ENCODE peak calls at places on chromosomes 12 and 14, in nine cellular contexts. One of them, this sample, is unnamed.

GRCh38 chr14:50853891-50854290 is 18.0 kb upstream of the ABHD12B start:
- DNase-seq in WTC11: no peak
- DNase-seq in IMR-90: no peak
- DNase-seq in endothelial cell: no peak
- DNase-seq in CD14-positive monocyte: no peak
- DNase-seq in cardiac muscle cell: no peak
- DNase-seq in B cell: no peak
- DNase-seq in astrocyte of the cerebellum: no peak
- DNase-seq in tibial nerve: no peak
- DNase-seq in this sample: no peak

GRCh38 chr12:27592548-27592947 is 68.5 kb downstream of the PPFIBP1 start:
- DNase-seq in B cell: no peak
- DNase-seq in CD14-positive monocyte: no peak
- DNase-seq in WTC11: no peak
- DNase-seq in IMR-90: peak
- DNase-seq in tibial nerve: no peak
- DNase-seq in cardiac muscle cell: peak
- DNase-seq in endothelial cell: no peak
- DNase-seq in astrocyte of the cerebellum: peak
- DNase-seq in this sample: peak

GRCh38 chr12:109134186-109134917 is 18.0 kb downstream of the ACACB start:
- DNase-seq in endothelial cell: peak
- DNase-seq in astrocyte of the cerebellum: no peak
- DNase-seq in cardiac muscle cell: peak
- DNase-seq in IMR-90: no peak
- DNase-seq in WTC11: peak
- DNase-seq in B cell: no peak
- DNase-seq in tibial nerve: no peak
- DNase-seq in CD14-positive monocyte: no peak
- DNase-seq in this sample: peak

GRCh38 chr12:68319988-68320623 is 12.1 kb downstream of the MDM1 start:
- DNase-seq in astrocyte of the cerebellum: no peak
- DNase-seq in endothelial cell: no peak
- DNase-seq in B cell: no peak
- DNase-seq in IMR-90: peak
- DNase-seq in tibial nerve: no peak
- DNase-seq in cardiac muscle cell: peak
- DNase-seq in CD14-positive monocyte: no peak
- DNase-seq in WTC11: no peak
- DNase-seq in this sample: peak

GRCh38 chr14:101254805-101255764 is 306.2 kb upstream of the DIO3 start:
- DNase-seq in tibial nerve: no peak
- DNase-seq in endothelial cell: no peak
- DNase-seq in astrocyte of the cerebellum: no peak
- DNase-seq in IMR-90: no peak
- DNase-seq in CD14-positive monocyte: no peak
- DNase-seq in WTC11: no peak
- DNase-seq in B cell: no peak
- DNase-seq in cardiac muscle cell: peak
- DNase-seq in this sample: peak

GRCh38 chr14:94014375-94014774 is 11.8 kb upstream of the OTUB2 start:
- DNase-seq in WTC11: no peak
- DNase-seq in tibial nerve: no peak
- DNase-seq in cardiac muscle cell: no peak
- DNase-seq in endothelial cell: no peak
- DNase-seq in B cell: no peak
- DNase-seq in astrocyte of the cerebellum: no peak
- DNase-seq in IMR-90: no peak
- DNase-seq in CD14-positive monocyte: no peak
- DNase-seq in this sample: no peak

GRCh38 chr12:57296291-57296690 is 45.3 kb upstream of the STAC3 start:
- DNase-seq in tibial nerve: no peak
- DNase-seq in astrocyte of the cerebellum: no peak
- DNase-seq in WTC11: no peak
- DNase-seq in CD14-positive monocyte: no peak
- DNase-seq in endothelial cell: no peak
- DNase-seq in IMR-90: no peak
- DNase-seq in B cell: no peak
- DNase-seq in cardiac muscle cell: no peak
- DNase-seq in this sample: no peak

GRCh38 chr14:24037658-24038037 is 14.2 kb upstream of the CARMIL3 start:
- DNase-seq in CD14-positive monocyte: peak
- DNase-seq in astrocyte of the cerebellum: no peak
- DNase-seq in tibial nerve: no peak
- DNase-seq in B cell: no peak
- DNase-seq in WTC11: no peak
- DNase-seq in endothelial cell: no peak
- DNase-seq in cardiac muscle cell: no peak
- DNase-seq in IMR-90: no peak
- DNase-seq in this sample: no peak

GRCh38 chr14:34895277-34895676 is 20.1 kb upstream of the BAZ1A start:
- DNase-seq in IMR-90: no peak
- DNase-seq in B cell: no peak
- DNase-seq in tibial nerve: no peak
- DNase-seq in CD14-positive monocyte: no peak
- DNase-seq in WTC11: no peak
- DNase-seq in endothelial cell: no peak
- DNase-seq in astrocyte of the cerebellum: no peak
- DNase-seq in cardiac muscle cell: no peak
- DNase-seq in this sample: no peak

GRCh38 chr14:74240794-74241610 is 1.8 kb downstream of the VSX2 start:
- DNase-seq in IMR-90: no peak
- DNase-seq in cardiac muscle cell: no peak
- DNase-seq in astrocyte of the cerebellum: no peak
- DNase-seq in WTC11: peak
- DNase-seq in B cell: peak
- DNase-seq in endothelial cell: peak
- DNase-seq in tibial nerve: no peak
- DNase-seq in CD14-positive monocyte: no peak
- DNase-seq in this sample: peak

DNA sequence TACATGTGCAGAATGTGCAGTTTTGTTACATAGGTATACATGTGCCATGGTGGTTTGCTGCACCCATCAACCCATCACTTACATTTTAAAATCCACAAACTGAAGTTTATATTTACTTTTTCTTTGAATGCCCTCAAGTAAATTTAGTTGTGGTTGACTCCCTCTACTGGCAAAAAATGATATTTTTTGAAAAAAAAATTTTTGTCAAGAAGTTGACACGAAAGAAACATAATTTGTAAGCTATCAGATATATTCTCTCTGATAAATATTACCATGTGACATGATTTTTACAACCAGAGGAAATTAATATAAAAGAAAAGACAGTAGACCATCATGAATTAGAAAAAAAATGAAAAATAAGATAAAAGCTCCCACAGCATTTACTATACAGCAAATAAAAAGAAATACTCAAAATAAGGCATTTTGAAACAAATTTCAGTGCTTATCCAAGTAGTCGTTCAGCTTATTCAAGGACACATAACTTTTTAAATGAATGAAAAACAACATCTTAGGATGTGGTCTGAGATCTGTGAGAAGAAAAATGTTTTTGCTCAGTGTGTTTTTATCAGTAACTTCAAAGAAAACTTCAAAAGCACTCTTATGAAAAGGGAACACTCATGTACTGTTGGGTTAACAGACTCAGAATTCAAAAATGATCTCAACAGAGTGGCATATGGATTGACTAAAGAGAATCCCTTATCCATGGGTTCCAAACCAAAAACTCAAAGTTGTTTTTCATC is 30.0 kb upstream of the GRIP1 start:
- DNase-seq in B cell: no peak
- DNase-seq in CD14-positive monocyte: no peak
- DNase-seq in tibial nerve: no peak
- DNase-seq in cardiac muscle cell: peak
- DNase-seq in endothelial cell: no peak
- DNase-seq in IMR-90: peak
- DNase-seq in WTC11: no peak
- DNase-seq in astrocyte of the cerebellum: no peak
- DNase-seq in this sample: peak
- TF ChIP-seq CTCF in B cell: peak
- TF ChIP-seq CTCF in CD14-positive monocyte: peak
- TF ChIP-seq CTCF in tibial nerve: peak
- TF ChIP-seq CTCF in cardiac muscle cell: peak
- TF ChIP-seq CTCF in endothelial cell: peak
- TF ChIP-seq CTCF in IMR-90: peak
- TF ChIP-seq CTCF in WTC11: no peak
- TF ChIP-seq CTCF in astrocyte of the cerebellum: peak
- TF ChIP-seq CTCF in this sample: peak

GRCh38 chr14:105400016-105400415 is 1.7 kb downstream of the TEX22 start:
- DNase-seq in CD14-positive monocyte: no peak
- DNase-seq in B cell: no peak
- DNase-seq in IMR-90: no peak
- DNase-seq in tibial nerve: no peak
- DNase-seq in cardiac muscle cell: no peak
- DNase-seq in astrocyte of the cerebellum: no peak
- DNase-seq in WTC11: no peak
- DNase-seq in endothelial cell: no peak
- DNase-seq in this sample: no peak

GRCh38 chr14:105399441-105399775 is 1.1 kb downstream of the TEX22 start:
- DNase-seq in IMR-90: no peak
- DNase-seq in astrocyte of the cerebellum: no peak
- DNase-seq in tibial nerve: no peak
- DNase-seq in endothelial cell: no peak
- DNase-seq in B cell: no peak
- DNase-seq in cardiac muscle cell: no peak
- DNase-seq in WTC11: no peak
- DNase-seq in CD14-positive monocyte: no peak
- DNase-seq in this sample: no peak

GRCh38 chr14:105397350-105397931 is 897 bp upstream of the TEX22 start:
- DNase-seq in IMR-90: no peak
- DNase-seq in endothelial cell: no peak
- DNase-seq in CD14-positive monocyte: no peak
- DNase-seq in tibial nerve: no peak
- DNase-seq in astrocyte of the cerebellum: no peak
- DNase-seq in B cell: no peak
- DNase-seq in WTC11: no peak
- DNase-seq in cardiac muscle cell: no peak
- DNase-seq in this sample: no peak

GRCh38 chr14:105398726-105399440 is 545 bp downstream of the TEX22 start:
- DNase-seq in astrocyte of the cerebellum: no peak
- DNase-seq in tibial nerve: no peak
- DNase-seq in WTC11: no peak
- DNase-seq in B cell: no peak
- DNase-seq in endothelial cell: peak
- DNase-seq in CD14-positive monocyte: no peak
- DNase-seq in cardiac muscle cell: no peak
- DNase-seq in IMR-90: peak
- DNase-seq in this sample: no peak

DNA sequence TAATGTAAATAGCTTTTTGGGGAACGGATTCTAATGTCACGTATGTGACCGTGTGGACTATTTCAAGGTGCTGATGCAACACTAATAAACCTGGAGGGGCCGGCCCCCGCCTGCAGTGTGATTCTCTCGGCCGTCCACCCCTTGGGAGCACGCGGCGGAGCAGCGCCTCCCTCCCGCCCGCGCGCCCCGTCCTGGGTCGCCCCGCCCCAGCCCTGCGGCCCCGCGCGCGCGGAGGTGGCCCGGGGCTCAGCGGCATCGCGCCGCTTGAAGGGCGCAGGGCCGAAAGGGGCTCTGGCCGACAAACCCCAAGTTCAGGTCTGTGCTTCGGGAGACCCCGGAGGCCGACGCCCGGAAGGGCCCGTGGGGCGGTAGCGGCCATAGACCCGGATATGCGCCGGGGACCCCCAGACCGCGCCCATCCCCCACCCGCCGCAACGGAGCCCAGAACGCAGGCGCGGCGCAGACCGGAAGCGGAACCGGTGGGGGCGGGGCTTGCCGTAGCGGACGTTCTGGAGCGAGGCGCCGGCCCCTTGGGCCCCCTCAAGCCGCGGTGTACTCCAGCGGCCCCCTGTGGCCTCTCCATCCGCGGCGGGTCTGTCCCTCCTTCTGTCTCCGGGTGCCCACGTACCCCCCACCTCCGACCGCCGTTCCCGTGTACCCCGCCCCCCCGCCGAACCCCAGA is at the start of gene TEX22:
- DNase-seq in tibial nerve: peak
- DNase-seq in WTC11: peak
- DNase-seq in IMR-90: peak
- DNase-seq in endothelial cell: peak
- DNase-seq in B cell: peak
- DNase-seq in CD14-positive monocyte: peak
- DNase-seq in astrocyte of the cerebellum: peak
- DNase-seq in cardiac muscle cell: peak
- DNase-seq in this sample: peak
- TF ChIP-seq CTCF in tibial nerve: no peak
- TF ChIP-seq CTCF in WTC11: no peak
- TF ChIP-seq CTCF in IMR-90: peak
- TF ChIP-seq CTCF in endothelial cell: no peak
- TF ChIP-seq CTCF in B cell: peak
- TF ChIP-seq CTCF in CD14-positive monocyte: peak
- TF ChIP-seq CTCF in astrocyte of the cerebellum: no peak
- TF ChIP-seq CTCF in cardiac muscle cell: peak
- TF ChIP-seq CTCF in this sample: no peak

GRCh38 chr14:20530771-20531571 is 25.6 kb downstream of the RNASE10 start:
- DNase-seq in tibial nerve: peak
- DNase-seq in cardiac muscle cell: peak
- DNase-seq in B cell: peak
- DNase-seq in IMR-90: peak
- DNase-seq in WTC11: peak
- DNase-seq in CD14-positive monocyte: no peak
- DNase-seq in astrocyte of the cerebellum: peak
- DNase-seq in endothelial cell: peak
- DNase-seq in this sample: peak
- TF ChIP-seq CTCF in tibial nerve: peak
- TF ChIP-seq CTCF in cardiac muscle cell: peak
- TF ChIP-seq CTCF in B cell: peak
- TF ChIP-seq CTCF in IMR-90: peak
- TF ChIP-seq CTCF in WTC11: peak
- TF ChIP-seq CTCF in CD14-positive monocyte: peak
- TF ChIP-seq CTCF in astrocyte of the cerebellum: peak
- TF ChIP-seq CTCF in endothelial cell: peak
- TF ChIP-seq CTCF in this sample: peak

GRCh38 chr12:42854208-42854607 is 264.7 kb upstream of the PRICKLE1 start:
- DNase-seq in endothelial cell: no peak
- DNase-seq in cardiac muscle cell: peak
- DNase-seq in IMR-90: peak
- DNase-seq in CD14-positive monocyte: no peak
- DNase-seq in B cell: no peak
- DNase-seq in WTC11: no peak
- DNase-seq in astrocyte of the cerebellum: peak
- DNase-seq in tibial nerve: no peak
- DNase-seq in this sample: peak

GRCh38 chr12:42855362-42855950 is 265.9 kb upstream of the PRICKLE1 start:
- DNase-seq in B cell: no peak
- DNase-seq in WTC11: no peak
- DNase-seq in CD14-positive monocyte: no peak
- DNase-seq in astrocyte of the cerebellum: no peak
- DNase-seq in IMR-90: no peak
- DNase-seq in cardiac muscle cell: no peak
- DNase-seq in tibial nerve: no peak
- DNase-seq in endothelial cell: no peak
- DNase-seq in this sample: no peak

GRCh38 chr12:42854826-42855225 is 265.3 kb upstream of the PRICKLE1 start:
- DNase-seq in B cell: no peak
- DNase-seq in tibial nerve: no peak
- DNase-seq in CD14-positive monocyte: no peak
- DNase-seq in WTC11: no peak
- DNase-seq in astrocyte of the cerebellum: no peak
- DNase-seq in endothelial cell: no peak
- DNase-seq in IMR-90: no peak
- DNase-seq in cardiac muscle cell: no peak
- DNase-seq in this sample: no peak

GRCh38 chr12:42862055-42862454 is 272.5 kb upstream of the PRICKLE1 start:
- DNase-seq in CD14-positive monocyte: no peak
- DNase-seq in IMR-90: no peak
- DNase-seq in WTC11: no peak
- DNase-seq in B cell: no peak
- DNase-seq in tibial nerve: no peak
- DNase-seq in astrocyte of the cerebellum: peak
- DNase-seq in endothelial cell: no peak
- DNase-seq in cardiac muscle cell: peak
- DNase-seq in this sample: no peak

GRCh38 chr12:42859612-42860011 is 270.1 kb upstream of the PRICKLE1 start:
- DNase-seq in astrocyte of the cerebellum: no peak
- DNase-seq in B cell: no peak
- DNase-seq in tibial nerve: no peak
- DNase-seq in endothelial cell: no peak
- DNase-seq in cardiac muscle cell: peak
- DNase-seq in CD14-positive monocyte: no peak
- DNase-seq in IMR-90: peak
- DNase-seq in WTC11: no peak
- DNase-seq in this sample: peak
- TF ChIP-seq CTCF in astrocyte of the cerebellum: no peak
- TF ChIP-seq CTCF in B cell: no peak
- TF ChIP-seq CTCF in tibial nerve: no peak
- TF ChIP-seq CTCF in endothelial cell: no peak
- TF ChIP-seq CTCF in cardiac muscle cell: no peak
- TF ChIP-seq CTCF in CD14-positive monocyte: no peak
- TF ChIP-seq CTCF in IMR-90: no peak
- TF ChIP-seq CTCF in WTC11: no peak
- TF ChIP-seq CTCF in this sample: no peak